ENCODE peak calls at places on chromosomes 6 and 20, in four cellular contexts. V is WTC11, G is HepG2, M is A549. A is an unnamed sample.

GRCh38 chr20:53934421-53935352 is 135.7 kb downstream of the BCAS1 start:
- DNase-seq in G (no peak), V (no peak), M (no peak), A (peak)

GRCh38 chr6:145904878-145905277 is 59.3 kb downstream of the SHPRH start:
- DNase-seq in V (no peak), G (no peak), M (no peak), A (no peak)

GRCh38 chr6:26538936-26539615 is 910 bp downstream of the HMGN4 start:
- DNase-seq in M (no peak), G (no peak), V (no peak), A (no peak)

GRCh38 chr6:21595265-21595950 is 1.9 kb downstream of the SOX4 start:
- DNase-seq in M (no peak), V (peak), G (no peak), A (no peak)

GRCh38 chr6:69705954-69706353 is 90.9 kb downstream of the LMBRD1 start:
- DNase-seq in G (no peak), M (no peak), V (no peak), A (peak)

GRCh38 chr20:61024390-61024789 is 227.7 kb upstream of the CDH4 start:
- DNase-seq in G (no peak), M (no peak), V (no peak), A (no peak)

GRCh38 chr6:157994126-157994795 is 12.6 kb downstream of the SYNJ2 start:
- DNase-seq in V (no peak), G (peak), M (no peak), A (no peak)

GRCh38 chr6:44538841-44539240 is 151.3 kb downstream of the CDC5L start:
- DNase-seq in M (no peak), G (no peak), V (no peak), A (no peak)

GRCh38 chr6:166463363-166464067 is 80.8 kb upstream of the MPC1 start:
- DNase-seq in M (no peak), G (no peak), V (no peak), A (no peak)

GRCh38 chr6:32439708-32440214 is at the start of gene HLA-DRA:
- DNase-seq in M (no peak), V (no peak), G (peak), A (peak)

GRCh38 chr6:137271245-137272183 is 52.3 kb upstream of the IFNGR1 start:
- DNase-seq in M (peak), G (peak), V (no peak), A (no peak)

GRCh38 chr20:34689486-34689885 is 12.6 kb upstream of the PIGU start:
- DNase-seq in M (no peak), G (no peak), V (no peak), A (no peak)

GRCh38 chr6:35181933-35182612 is 31.7 kb upstream of the SCUBE3 start:
- DNase-seq in G (no peak), V (peak), M (peak), A (no peak)

GRCh38 chr6:36679043-36679821 is 718 bp downstream of the CDKN1A start:
- DNase-seq in V (peak), G (peak), M (no peak), A (peak)

GRCh38 chr6:55678330-55679224 is 99.6 kb upstream of the HMGCLL1 start:
- DNase-seq in G (no peak), V (no peak), M (no peak), A (no peak)

GRCh38 chr6:160160450-160160849 is 38.8 kb downstream of the SLC22A1 start:
- DNase-seq in M (no peak), V (no peak), G (peak), A (peak)

GRCh38 chr6:105757512-105758200 is 328.5 kb upstream of the PRDM1 start:
- DNase-seq in V (no peak), M (no peak), G (peak), A (no peak)
- TF ChIP-seq NR3C1 in V (no peak), M (no peak), G (no peak), A (no peak)

GRCh38 chr6:129786548-129786947 is 74.6 kb downstream of the TMEM244 start:
- DNase-seq in M (no peak), G (no peak), V (no peak), A (no peak)
- TF ChIP-seq NR3C1 in M (no peak), G (no peak), V (no peak), A (no peak)

GRCh38 chr6:89379281-89379680 is 26.8 kb upstream of the UBE2J1 start:
- DNase-seq in M (no peak), V (no peak), G (no peak), A (no peak)
- TF ChIP-seq NR3C1 in M (no peak), V (no peak), G (no peak), A (no peak)

DNA sequence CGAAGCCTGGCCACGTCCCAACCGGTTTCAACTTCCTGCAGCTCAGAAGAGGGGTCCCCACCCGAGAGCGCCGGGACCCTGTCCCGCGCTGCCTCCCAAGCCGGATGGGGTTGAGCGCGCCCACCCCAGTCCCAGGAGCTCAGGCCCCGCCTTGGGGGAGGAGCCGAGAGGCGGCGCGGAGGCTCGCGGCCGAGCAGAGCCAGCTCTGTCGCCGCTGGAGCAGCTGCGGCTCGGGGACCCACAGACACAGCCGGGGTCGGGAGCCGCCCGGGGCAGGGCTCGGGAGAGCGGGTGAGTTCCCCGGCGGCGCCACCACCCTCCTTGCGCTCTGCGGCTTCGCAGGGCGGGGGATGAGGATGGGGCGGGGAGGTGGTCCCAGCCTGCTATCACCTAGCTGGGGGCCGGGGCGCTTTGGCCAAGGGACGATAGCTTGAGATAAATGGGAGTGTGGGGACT is at the start of gene PPP1R16B:
- DNase-seq in G (no peak), V (peak), M (peak), A (peak)
- TF ChIP-seq NR3C1 in G (no peak), V (no peak), M (no peak), A (no peak)